ENCODE peak calls at places on chromosome 11, in ten cellular contexts. O, H, D, P, W, Z, K, T, E and I are unnamed samples.

GRCh38 chr11:64713781-64714363 is 9.1 kb downstream of the NRXN2 start:
- DNase-seq in Z (no peak), D (no peak), T (no peak), W (no peak), E (no peak), O (no peak), P (no peak), H (no peak), K (no peak), I (no peak)

GRCh38 chr11:84247931-84248330 is 961.8 kb upstream of the CCDC90B start:
- DNase-seq in Z (no peak), K (no peak), O (no peak), D (no peak), P (no peak), H (no peak), T (no peak), W (no peak), E (no peak), I (no peak)

GRCh38 chr11:9210922-9211320 is 54.2 kb downstream of the DENND5A start:
- DNase-seq in H (no peak), E (no peak), K (no peak), Z (no peak), O (no peak), T (no peak), P (no peak), W (no peak), D (no peak), I (no peak)

GRCh38 chr11:74948546-74948897 is 369 bp downstream of the XRRA1 start:
- DNase-seq in O (no peak), W (no peak), E (no peak), H (no peak), T (no peak), K (no peak), P (no peak), Z (no peak), D (peak), I (no peak)

GRCh38 chr11:35031869-35032268 is 107.1 kb upstream of the CD44 start:
- DNase-seq in P (no peak), Z (no peak), E (no peak), W (peak), D (no peak), H (no peak), T (no peak), O (no peak), K (no peak), I (no peak)

GRCh38 chr11:77471520-77472234 is 2.2 kb downstream of the PAK1 start:
- DNase-seq in D (peak), E (no peak), H (peak), P (no peak), O (peak), Z (no peak), K (no peak), T (no peak), W (no peak), I (no peak)

GRCh38 chr11:64850979-64851567 is 6.6 kb upstream of the CDC42BPG start:
- DNase-seq in Z (peak), W (no peak), E (no peak), D (peak), H (peak), K (no peak), P (peak), T (no peak), O (no peak), I (no peak)

GRCh38 chr11:11149671-11150459 is 203.2 kb downstream of the CSNK2A3 start:
- DNase-seq in O (peak), E (no peak), W (no peak), H (no peak), P (peak), K (no peak), Z (no peak), T (no peak), D (no peak), I (no peak)

GRCh38 chr11:132200303-132200936 is 830.0 kb downstream of the NTM start:
- DNase-seq in W (no peak), T (no peak), K (no peak), P (no peak), E (no peak), D (no peak), H (no peak), Z (no peak), O (no peak), I (no peak)

GRCh38 chr11:15911377-15912044 is 444.8 kb downstream of the SOX6 start:
- DNase-seq in T (no peak), P (no peak), H (no peak), Z (no peak), K (no peak), D (no peak), W (no peak), O (no peak), E (no peak), I (no peak)

GRCh38 chr11:124070906-124071621 is 29.9 kb upstream of the OR10G7 start:
- DNase-seq in T (no peak), H (peak), O (peak), W (no peak), K (peak), D (peak), P (peak), E (no peak), Z (peak), I (peak)

GRCh38 chr11:67524480-67524808 is 1.2 kb upstream of the CABP2 start:
- DNase-seq in O (no peak), D (no peak), P (no peak), W (no peak), K (no peak), E (no peak), H (no peak), T (no peak), Z (no peak), I (no peak)

GRCh38 chr11:73268671-73269271 is 3.4 kb upstream of the P2RY6 start:
- DNase-seq in T (no peak), P (no peak), D (no peak), H (no peak), K (no peak), W (no peak), E (no peak), O (no peak), Z (no peak), I (peak)

GRCh38 chr11:9459573-9460321 is 1.1 kb upstream of the ZNF143 start:
- DNase-seq in D (peak), E (no peak), T (no peak), P (no peak), Z (no peak), W (no peak), H (peak), K (peak), O (peak), I (no peak)

GRCh38 chr11:41245704-41246398 is 213.6 kb downstream of the LRRC4C start:
- DNase-seq in Z (no peak), T (no peak), P (no peak), D (no peak), E (no peak), H (no peak), W (peak), O (no peak), K (no peak), I (peak)

GRCh38 chr11:93291889-93292288 is 38.7 kb upstream of the DEUP1 start:
- DNase-seq in T (no peak), E (no peak), D (no peak), H (no peak), P (no peak), K (no peak), W (no peak), Z (no peak), O (no peak), I (no peak)

GRCh38 chr11:72239296-72239848 is 4.6 kb downstream of the PHOX2A start:
- DNase-seq in K (no peak), T (no peak), H (no peak), D (peak), E (no peak), W (no peak), P (no peak), O (no peak), Z (peak), I (no peak)

GRCh38 chr11:122598971-122599370 is 56.6 kb upstream of the UBASH3B start:
- DNase-seq in H (no peak), T (no peak), O (no peak), K (no peak), D (no peak), P (no peak), W (no peak), Z (no peak), E (no peak), I (no peak)